ENCODE peak calls at places on chromosomes 1 and 21, in four cellular contexts. D is NCI-H1694 treated with DMSO at 0.1 percent for 48 hours; X is activated naive CD4-positive, alpha-beta T cell; S is NCI-H774. Y is an unnamed sample.

GRCh38 chr1:56938636-56939035 is 27.2 kb downstream of the C8B start:
- DNase-seq in S (no peak), D (peak; percentile 44), X (no peak), Y (no peak)

GRCh38 chr1:84569216-84569615 is 5.0 kb downstream of the CTBS start:
- DNase-seq in D (no peak), X (no peak), S (no peak), Y (no peak)

GRCh38 chr1:14924012-14924452 is 229.5 kb upstream of the TMEM51 start:
- DNase-seq in D (no peak), X (no peak), S (no peak), Y (no peak)

GRCh38 chr1:184940226-184940625 is 34.1 kb downstream of the NIBAN1 start:
- DNase-seq in S (no peak), D (no peak), X (no peak), Y (no peak)

GRCh38 chr1:158833269-158833668 is 2.1 kb downstream of the MNDA start:
- DNase-seq in S (no peak), D (no peak), X (no peak), Y (no peak)

GRCh38 chr1:35605071-35605881 is 32.2 kb downstream of the TFAP2E start:
- DNase-seq in D (no peak), S (no peak), X (no peak), Y (no peak)

GRCh38 chr1:232793944-232794343 is 11.3 kb upstream of the MAP10 start:
- DNase-seq in D (no peak), S (peak; percentile 14), X (no peak), Y (no peak)

GRCh38 chr1:230191079-230191478 is 124.0 kb downstream of the GALNT2 start:
- DNase-seq in X (no peak), S (no peak), D (no peak), Y (peak; percentile 55)

GRCh38 chr1:18151436-18151835 is 43.8 kb downstream of the IGSF21 start:
- DNase-seq in D (no peak), X (no peak), S (no peak), Y (no peak)

GRCh38 chr1:21508580-21509350 is 458 bp upstream of the ALPL start:
- DNase-seq in D (peak; percentile 25), X (peak; percentile 25), S (no peak), Y (no peak)

GRCh38 chr1:91476538-91477217 is 24.0 kb upstream of the CDC7 start:
- DNase-seq in D (no peak), S (no peak), X (no peak), Y (no peak)

GRCh38 chr1:235015291-235015990 is 113.2 kb downstream of the TOMM20 start:
- DNase-seq in X (no peak), D (no peak), S (no peak), Y (no peak)

GRCh38 chr1:230825061-230825803 is 43.1 kb downstream of the C1orf198 start:
- DNase-seq in S (no peak), X (no peak), D (peak; percentile 100), Y (no peak)

GRCh38 chr1:7561331-7561921 is 209.7 kb upstream of the VAMP3 start:
- DNase-seq in S (no peak), D (no peak), X (no peak), Y (no peak)

GRCh38 chr1:161913482-161914140 is 110.1 kb downstream of the OLFML2B start:
- DNase-seq in X (no peak), S (no peak), D (no peak), Y (no peak)

GRCh38 chr1:205458777-205459566 is 3.1 kb upstream of the BLACAT1 start:
- DNase-seq in S (no peak), D (no peak), X (no peak), Y (no peak)

GRCh38 chr1:212791676-212792395 is at the start of the genes NSL1 and TATDN3:
- DNase-seq in S (peak; percentile 91), D (peak; percentile 78), X (peak; percentile 96), Y (peak; percentile 50)

GRCh38 chr21:45126085-45126687 is 51.8 kb downstream of the ADARB1 start:
- DNase-seq in S (no peak), D (peak; percentile 29), X (no peak), Y (no peak)

GRCh38 chr1:156556354-156556753 is 16.0 kb downstream of the IQGAP3 start:
- DNase-seq in D (no peak), S (no peak), X (no peak), Y (no peak)

GRCh38 chr21:37338671-37339526 is 27.7 kb upstream of the DYRK1A start:
- DNase-seq in S (no peak), D (no peak), X (no peak), Y (peak; percentile 26)

GRCh38 chr1:196438324-196438723 is 169.9 kb downstream of the KCNT2 start:
- DNase-seq in D (no peak), S (no peak), X (no peak), Y (no peak)

GRCh38 chr1:89809556-89809955 is 11.3 kb upstream of the LRRC8D start:
- DNase-seq in X (no peak), S (no peak), D (no peak), Y (no peak)

GRCh38 chr1:21852282-21853129 is 40.4 kb downstream of the LDLRAD2 start:
- DNase-seq in D (no peak), S (no peak), X (no peak), Y (no peak)

Y was measured in thoracic aorta.